ENCODE peak calls at places on chromosomes 1 and 21, in four cellular contexts. K, G, M and C are unnamed samples.
A peak's percentile ranks its signal among the peaks of the same experiment; 100 is the strongest.

GRCh38 chr1:189619682-189620332 is 857.9 kb downstream of the BRINP3 start:
- DNase-seq in K (peak; percentile 1), G (no peak), M (peak; percentile 15), C (no peak)

GRCh38 chr1:65509912-65510680 is 89.6 kb downstream of the LEPR start:
- DNase-seq in K (no peak), G (no peak), M (no peak), C (no peak)

GRCh38 chr1:200938955-200939354 is 44.3 kb downstream of the INAVA start:
- DNase-seq in K (no peak), G (no peak), M (no peak), C (no peak)

GRCh38 chr1:155184835-155185782 is 11.5 kb downstream of the TRIM46 start:
- DNase-seq in K (no peak), G (peak; percentile 72), M (no peak), C (no peak)

GRCh38 chr1:232993555-232993954 is 43.1 kb downstream of the NTPCR start:
- DNase-seq in K (no peak), G (no peak), M (no peak), C (no peak)

GRCh38 chr1:29004288-29004687 is 89.9 kb downstream of the EPB41 start:
- DNase-seq in K (no peak), G (no peak), M (no peak), C (no peak)

GRCh38 chr1:45412899-45413298 is 72.7 kb upstream of the MUTYH start:
- DNase-seq in K (no peak), G (no peak), M (no peak), C (no peak)

GRCh38 chr1:31063636-31064035 is 1.9 kb downstream of the PUM1 start:
- DNase-seq in K (no peak), G (no peak), M (peak; percentile 37), C (no peak)

GRCh38 chr1:91428182-91428798 is 23.7 kb upstream of the HFM1 start:
- DNase-seq in K (peak; percentile 37), G (no peak), M (no peak), C (peak; percentile 55)

GRCh38 chr1:218967836-218968235 is 205.8 kb upstream of the LYPLAL1 start:
- DNase-seq in K (no peak), G (no peak), M (no peak), C (no peak)

GRCh38 chr1:115450641-115451040 is 112.6 kb upstream of the NGF start:
- DNase-seq in K (no peak), G (no peak), M (no peak), C (no peak)
- TF ChIP-seq CBFB in K (no peak), G (no peak), M (no peak), C (no peak)

DNA sequence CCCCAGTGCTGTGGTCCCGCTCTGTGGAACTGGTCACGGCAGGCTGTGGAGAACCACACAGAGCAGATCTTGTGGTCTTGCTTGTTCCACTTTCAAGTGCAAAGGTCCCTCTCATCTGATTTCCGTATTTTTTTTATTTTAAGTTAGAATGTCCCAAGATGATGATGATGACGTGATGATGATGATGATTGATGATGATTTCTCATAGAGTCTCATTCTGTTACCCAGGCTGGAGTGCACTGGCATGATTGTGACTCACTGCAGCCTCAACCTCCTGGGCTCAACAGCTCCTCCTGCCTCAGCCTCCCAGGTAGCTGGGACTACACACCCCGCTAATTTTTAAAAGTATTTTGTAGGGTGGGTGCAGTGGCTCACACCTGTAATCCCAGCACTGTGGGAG is 12.2 kb downstream of the EVA1C start:
- DNase-seq in K (no peak), G (no peak), M (no peak), C (no peak)
- TF ChIP-seq USF2 in K (no peak), G (no peak), M (no peak), C (no peak)

DNA sequence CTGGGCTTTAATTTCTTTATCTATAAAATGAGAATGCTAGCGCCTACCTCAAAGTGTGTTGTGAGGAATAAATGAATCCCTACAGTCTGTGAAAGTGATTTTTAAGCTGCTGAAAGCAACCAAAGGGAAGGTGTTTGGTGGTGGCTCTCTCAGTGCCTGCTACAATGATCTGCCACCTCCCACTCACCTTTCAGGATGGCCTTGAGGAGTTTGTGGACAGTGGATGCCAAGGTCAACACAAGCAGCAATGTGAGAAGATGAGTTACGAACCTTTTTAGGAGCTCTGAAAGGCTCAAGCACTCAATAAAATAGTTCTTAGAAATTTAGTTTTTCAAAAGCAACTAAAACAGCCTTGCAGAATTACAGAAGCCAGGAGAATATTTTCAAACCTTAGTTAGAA is 176.6 kb upstream of the DPT start:
- DNase-seq in K (no peak), G (no peak), M (no peak), C (no peak)
- TF ChIP-seq CBFB in K (no peak), G (no peak), M (no peak), C (no peak)

GRCh38 chr1:58745666-58746065 is 38.2 kb downstream of the JUN start:
- DNase-seq in K (no peak), G (no peak), M (no peak), C (no peak)
- TF ChIP-seq USF2 in K (no peak), G (no peak), M (no peak), C (no peak)

GRCh38 chr21:38380391-38381137 is 117.7 kb downstream of the ERG start:
- DNase-seq in K (no peak), G (no peak), M (no peak), C (no peak)
- TF ChIP-seq CBFB in K (no peak), G (no peak), M (no peak), C (no peak)

GRCh38 chr1:71273326-71273725 is 192.5 kb upstream of the ZRANB2 start:
- DNase-seq in K (no peak), G (no peak), M (no peak), C (no peak)

GRCh38 chr1:71276466-71276865 is 195.6 kb upstream of the ZRANB2 start:
- DNase-seq in K (no peak), G (no peak), M (no peak), C (no peak)
- TF ChIP-seq USF2 in K (no peak), G (no peak), M (no peak), C (no peak)